ENCODE peak calls at places on chromosome 9, in eight cellular contexts. S is Peyer's patch, B is sigmoid colon, U is prostate gland, O is H1, V is suprapubic skin, T is adrenal gland, F is stomach. W is an unnamed sample. For H3K36me3, the result is how much of the 10 kb centered on the place peaks cover.

GRCh38 chr9:17401858-17402257 is 177.0 kb upstream of the SH3GL2 start:
- DNase-seq in B (no peak), V (no peak), U (no peak), F (no peak), S (no peak), O (no peak), T (no peak), W (no peak)

GRCh38 chr9:93821307-93821703 is 133.8 kb downstream of the BARX1 start:
- DNase-seq in T (no peak), O (no peak), V (no peak), F (no peak), U (no peak), B (no peak), S (peak), W (no peak)

GRCh38 chr9:110638381-110638954 is 30.1 kb upstream of the MUSK start:
- DNase-seq in V (no peak), U (no peak), T (no peak), S (no peak), O (no peak), B (no peak), F (no peak), W (no peak)

GRCh38 chr9:87340391-87340790 is 157.3 kb upstream of the DAPK1 start:
- DNase-seq in U (no peak), T (no peak), F (no peak), B (no peak), O (no peak), V (no peak), S (no peak), W (no peak)

GRCh38 chr9:121640076-121640475 is 11.4 kb upstream of the DAB2IP start:
- DNase-seq in T (peak), O (peak), V (no peak), B (peak), S (peak), F (peak), U (peak), W (peak)

GRCh38 chr9:2255128-2255527 is 240.0 kb downstream of the SMARCA2 start:
- DNase-seq in B (no peak), F (no peak), V (no peak), S (no peak), T (no peak), U (no peak), O (no peak), W (no peak)

GRCh38 chr9:132892383-132892782 is 13.7 kb downstream of the SPACA9 start:
- DNase-seq in B (no peak), O (no peak), U (no peak), F (no peak), V (no peak), T (no peak), S (no peak), W (no peak)

GRCh38 chr9:87322840-87323635 is 174.6 kb upstream of the DAPK1 start:
- DNase-seq in U (no peak), S (no peak), O (no peak), V (no peak), F (no peak), T (no peak), B (no peak), W (no peak)

GRCh38 chr9:122032346-122032745 is 60.8 kb downstream of the TTLL11 start:
- DNase-seq in V (no peak), T (no peak), F (no peak), O (no peak), S (no peak), U (no peak), B (no peak), W (peak)

GRCh38 chr9:87259543-87259942 is 238.1 kb upstream of the DAPK1 start:
- DNase-seq in V (no peak), O (no peak), F (no peak), B (no peak), U (no peak), T (no peak), S (no peak), W (no peak)

GRCh38 chr9:77013932-77014596 is 5.4 kb upstream of the FOXB2 start:
- DNase-seq in O (peak), U (no peak), F (no peak), S (no peak), T (no peak), B (no peak), V (no peak), W (no peak)

GRCh38 chr9:116692619-116693018 is 5.5 kb downstream of the TRIM32 start:
- DNase-seq in F (no peak), S (no peak), V (no peak), B (no peak), T (no peak), O (no peak), U (no peak), W (no peak)

GRCh38 chr9:8734760-8735159 is 935.2 kb upstream of the DMAC1 start:
- DNase-seq in T (no peak), S (no peak), O (no peak), V (no peak), F (no peak), B (no peak), U (no peak), W (no peak)

GRCh38 chr9:121160025-121160424 is 41.6 kb downstream of the RAB14 start:
- DNase-seq in U (no peak), F (no peak), S (no peak), B (no peak), V (no peak), O (no peak), T (no peak), W (no peak)

GRCh38 chr9:114397219-114397847 is 9.6 kb upstream of the AKNA start:
- DNase-seq in T (no peak), B (no peak), F (no peak), O (no peak), V (no peak), S (no peak), U (no peak), W (no peak)

GRCh38 chr9:36029765-36030528 is 6.8 kb upstream of the RECK start:
- DNase-seq in O (no peak), V (no peak), S (no peak), F (no peak), U (no peak), B (no peak), T (no peak), W (no peak)

GRCh38 chr9:100284247-100284646 is 68.5 kb downstream of the TEX10 start:
- DNase-seq in V (no peak), U (no peak), O (no peak), B (no peak), F (no peak), S (no peak), T (no peak), W (no peak)

GRCh38 chr9:110033869-110034268 is 174.1 kb downstream of the C9orf152 start:
- DNase-seq in T (no peak), O (no peak), S (no peak), V (no peak), F (no peak), U (no peak), B (no peak), W (no peak)

GRCh38 chr9:69130456-69131441 is 43.3 kb upstream of the TJP2 start:
- DNase-seq in B (no peak), V (peak), F (no peak), S (no peak), U (no peak), O (no peak), T (peak), W (peak)

GRCh38 chr9:122015165-122015821 is 77.8 kb downstream of the TTLL11 start:
- DNase-seq in O (no peak), U (no peak), T (no peak), B (no peak), S (no peak), F (no peak), V (no peak), W (no peak)

GRCh38 chr9:98378206-98379193 is 123.1 kb upstream of the TBC1D2 start:
- DNase-seq in O (no peak), U (no peak), S (no peak), F (no peak), T (no peak), B (no peak), V (peak), W (no peak)

GRCh38 chr9:94656190-94656589 is 16.9 kb upstream of the FBP1 start:
- DNase-seq in O (no peak), T (no peak), S (no peak), V (no peak), U (no peak), F (no peak), B (no peak), W (no peak)

GRCh38 chr9:130017035-130017909 is 25.7 kb downstream of the FNBP1 start:
- DNase-seq in S (no peak), F (no peak), B (no peak), V (no peak), T (no peak), U (no peak), O (no peak), W (no peak)

GRCh38 chr9:113771199-113771598 is 104.9 kb upstream of the ZNF618 start:
- DNase-seq in U (no peak), T (no peak), O (no peak), V (no peak), F (no peak), B (no peak), S (no peak), W (no peak)

GRCh38 chr9:137550958-137551655 is 572 bp upstream of the MRPL41 start:
- DNase-seq in O (peak), U (peak), B (no peak), V (peak), T (peak), F (no peak), S (no peak), W (peak)

GRCh38 chr9:86598411-86599239 is 244.4 kb upstream of the TUT7 start:
- DNase-seq in B (no peak), V (no peak), T (no peak), O (no peak), S (no peak), U (no peak), F (no peak), W (no peak)

GRCh38 chr9:76701441-76702031 is 62.7 kb upstream of the PCA3 start:
- DNase-seq in S (no peak), O (no peak), B (no peak), V (no peak), T (no peak), F (no peak), U (no peak), W (no peak)

GRCh38 chr9:3179716-3180115 is 335.8 kb upstream of the PUM3 start:
- DNase-seq in O (no peak), B (no peak), T (no peak), U (no peak), S (no peak), F (no peak), V (no peak), W (no peak)

GRCh38 chr9:123299558-123300126 is 31.3 kb upstream of the STRBP start:
- DNase-seq in T (no peak), U (no peak), S (no peak), V (no peak), O (no peak), F (no peak), B (peak), W (no peak)

GRCh38 chr9:129776566-129776937 is 23.7 kb upstream of the PTGES start:
- DNase-seq in O (no peak), F (no peak), B (no peak), T (peak), S (no peak), V (no peak), U (no peak), W (peak)

GRCh38 chr9:4281676-4282075 is 18.2 kb downstream of the GLIS3 start:
- DNase-seq in F (no peak), T (no peak), B (no peak), U (no peak), V (no peak), S (no peak), O (no peak), W (no peak)

GRCh38 chr9:16328349-16328748 is 542.1 kb downstream of the BNC2 start:
- DNase-seq in T (no peak), V (no peak), S (no peak), O (no peak), B (no peak), F (no peak), U (no peak), W (no peak)

GRCh38 chr9:37284631-37285030 is 137.9 kb upstream of the GRHPR start:
- DNase-seq in O (no peak), U (no peak), V (no peak), S (no peak), T (no peak), B (no peak), F (no peak), W (no peak)

GRCh38 chr9:28946648-28947047 is 1373.4 kb upstream of the C9orf72 start:
- DNase-seq in O (no peak), B (no peak), U (no peak), F (no peak), T (no peak), V (no peak), S (no peak), W (no peak)

GRCh38 chr9:133994359-133995011 is 2.4 kb upstream of the VAV2 start:
- DNase-seq in T (peak), V (peak), O (peak), B (peak), S (peak), F (peak), U (peak), W (peak)

GRCh38 chr9:133991211-133991921 is 758 bp downstream of the VAV2 start:
- DNase-seq in B (peak), U (no peak), F (no peak), T (peak), S (peak), O (no peak), V (peak), W (no peak)

GRCh38 chr9:133991964-133992779 is at the start of gene VAV2:
- DNase-seq in T (peak), F (peak), V (peak), S (peak), B (peak), U (peak), O (peak), W (peak)

GRCh38 chr9:133993635-133994253 is 1.6 kb upstream of the VAV2 start:
- DNase-seq in B (no peak), S (peak), U (no peak), O (no peak), V (no peak), F (no peak), T (no peak), W (no peak)

GRCh38 chr9:133992780-133993634 is 883 bp upstream of the VAV2 start:
- DNase-seq in S (peak), T (peak), O (peak), V (peak), B (peak), F (peak), U (peak), W (peak)
- TF ChIP-seq POLR2A in S (no peak), T (peak), O (no peak), V (peak), B (peak), F (no peak), U (peak), W (peak)

DNA sequence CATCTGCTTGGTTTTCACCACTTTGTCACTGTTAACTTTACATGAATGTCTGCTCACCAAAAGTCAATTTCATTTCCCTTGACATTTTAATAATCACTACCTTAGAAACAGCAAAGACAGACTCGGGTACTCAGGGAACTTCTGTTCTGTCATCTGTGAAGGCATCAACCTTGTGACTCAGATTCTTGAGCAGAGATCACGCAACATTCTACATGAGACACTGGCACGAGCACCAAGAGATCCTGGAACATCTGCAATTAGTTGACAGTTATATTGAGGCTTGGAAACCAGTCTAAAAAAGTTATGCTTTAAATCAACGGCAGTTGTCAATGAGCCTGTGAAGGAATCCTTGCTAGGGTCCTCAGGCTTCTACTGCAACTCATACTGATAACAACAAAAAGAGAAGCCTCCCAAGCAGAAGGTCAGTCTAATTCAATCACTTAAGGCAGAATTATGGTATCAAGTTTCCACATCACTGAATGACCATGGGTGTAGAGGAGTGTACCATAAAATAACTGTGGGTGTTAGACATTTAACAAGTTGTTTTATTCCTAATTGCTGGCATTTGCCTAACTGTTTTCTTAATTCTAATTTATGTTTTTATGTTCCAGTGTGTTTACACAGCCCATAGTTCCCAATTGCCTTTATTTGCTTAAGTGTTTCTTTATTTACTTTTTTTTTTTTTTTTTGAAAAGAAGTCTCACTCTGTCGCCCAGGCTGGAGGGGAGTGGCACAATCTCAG is 3.3 kb upstream of the PBX3 start:
- DNase-seq in F (no peak), V (no peak), T (no peak), U (no peak), O (no peak), S (no peak), B (no peak), W (no peak)
- H3K27ac ChIP-seq in F (no peak), V (no peak), T (no peak), U (no peak), O (no peak), S (no peak), B (no peak), W (no peak)

GRCh38 chr9:126565336-126566128 is 48.2 kb upstream of the LMX1B start:
- DNase-seq in T (no peak), O (no peak), B (no peak), V (no peak), S (no peak), F (no peak), U (no peak), W (no peak)
- H3K36me3 ChIP-seq in T (under half), O (under half), B (under half), V (under half), S (under half), F (under half), U (under half), W (under half)

GRCh38 chr9:131312246-131312645 is 22.7 kb downstream of the PLPP7 start:
- DNase-seq in O (no peak), T (no peak), B (no peak), V (peak), S (no peak), U (no peak), F (no peak), W (no peak)

GRCh38 chr9:131308906-131309305 is 19.4 kb downstream of the PLPP7 start:
- DNase-seq in B (no peak), V (no peak), T (no peak), S (no peak), O (no peak), U (no peak), F (no peak), W (no peak)

GRCh38 chr9:131309526-131310276 is 20.2 kb downstream of the PLPP7 start:
- DNase-seq in B (no peak), T (no peak), S (no peak), V (peak), U (no peak), O (no peak), F (no peak), W (no peak)

GRCh38 chr9:131310833-131311554 is 21.5 kb downstream of the PLPP7 start:
- DNase-seq in B (no peak), U (no peak), S (no peak), F (peak), V (peak), T (no peak), O (no peak), W (no peak)

DNA sequence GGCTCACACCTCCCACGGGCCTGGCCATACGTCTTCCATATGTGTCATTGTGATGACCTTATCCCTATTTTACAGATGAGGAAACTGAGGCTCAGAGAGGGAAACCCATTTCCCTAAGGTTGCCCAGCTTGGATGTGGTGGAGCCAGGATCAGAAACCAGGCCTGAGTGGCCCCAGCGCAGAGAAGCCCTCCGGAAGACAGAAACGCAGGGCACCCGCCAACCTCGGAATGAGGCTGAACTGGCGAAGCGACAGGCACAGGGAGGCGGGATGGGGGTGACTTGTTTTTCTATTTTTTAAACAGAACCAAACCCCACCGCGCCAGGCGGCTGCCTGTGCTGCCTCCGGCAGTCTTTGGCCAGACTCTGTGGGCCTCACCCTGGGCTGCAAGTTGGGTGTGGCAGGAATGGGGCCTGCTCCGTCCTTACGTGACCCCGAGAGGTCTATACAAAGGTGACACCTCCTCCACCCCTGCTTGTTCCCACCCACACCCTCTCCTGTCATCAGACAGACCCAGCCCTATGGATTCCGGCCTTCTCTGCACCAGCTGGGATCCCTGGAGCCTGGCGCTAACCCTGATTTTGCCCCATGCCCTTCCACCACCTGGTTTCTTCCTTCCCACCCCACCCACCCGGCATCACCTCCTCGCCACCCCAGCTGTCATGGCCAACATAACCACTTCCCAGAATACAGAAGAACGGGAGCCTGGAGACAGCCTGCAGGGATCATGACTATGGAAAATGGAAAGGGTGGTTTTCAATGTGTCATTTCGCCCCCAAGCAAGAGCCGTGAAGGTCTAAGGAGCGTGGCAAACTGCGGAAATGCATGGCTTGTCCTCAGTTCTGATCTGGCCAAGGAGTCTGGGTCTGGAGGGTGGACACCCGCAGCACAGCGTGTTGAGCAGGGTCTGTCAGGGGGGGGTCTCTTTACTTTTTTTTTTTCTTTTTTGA is 23.6 kb downstream of the PLPP7 start:
- DNase-seq in S (no peak), F (no peak), U (no peak), B (no peak), V (peak), T (no peak), O (no peak), W (no peak)
- TF ChIP-seq POLR2A in S (no peak), F (no peak), U (no peak), B (no peak), V (no peak), T (no peak), O (no peak), W (no peak)